ENCODE peak calls at places on chromosome 17, in nine cellular contexts. One of them, this sample, is unnamed.

GRCh38 chr17:38733315-38734234 is 3.4 kb downstream of the CISD3 start:
- DNase-seq in kidney: no peak
- DNase-seq in HTR-8/SVneo: no peak
- DNase-seq in IMR-90: no peak
- DNase-seq in T-helper 2 cell: no peak
- DNase-seq in stimulated activated CD4-positive, alpha-beta T cell treated with anti-CD3 and anti-CD28 coated beads, Interleukin-2, amount 100 ng/mL, for 4 hours: no peak
- DNase-seq in head of caudate nucleus: no peak
- DNase-seq in GM18507: no peak
- DNase-seq in KG1: no peak
- DNase-seq in this sample: no peak

GRCh38 chr17:42354956-42355843 is 33.0 kb downstream of the STAT3 start:
- DNase-seq in IMR-90: no peak
- DNase-seq in HTR-8/SVneo: no peak
- DNase-seq in kidney: no peak
- DNase-seq in head of caudate nucleus: no peak
- DNase-seq in GM18507: no peak
- DNase-seq in stimulated activated CD4-positive, alpha-beta T cell treated with anti-CD3 and anti-CD28 coated beads, Interleukin-2, amount 100 ng/mL, for 4 hours: no peak
- DNase-seq in KG1: no peak
- DNase-seq in T-helper 2 cell: no peak
- DNase-seq in this sample: no peak

GRCh38 chr17:77555741-77556291 is 402.7 kb upstream of the TNRC6C start:
- DNase-seq in IMR-90: no peak
- DNase-seq in HTR-8/SVneo: no peak
- DNase-seq in head of caudate nucleus: peak
- DNase-seq in stimulated activated CD4-positive, alpha-beta T cell treated with anti-CD3 and anti-CD28 coated beads, Interleukin-2, amount 100 ng/mL, for 4 hours: no peak
- DNase-seq in GM18507: no peak
- DNase-seq in kidney: peak
- DNase-seq in KG1: no peak
- DNase-seq in T-helper 2 cell: no peak
- DNase-seq in this sample: no peak

GRCh38 chr17:19660219-19660870 is 11.8 kb downstream of the ALDH3A2 start:
- DNase-seq in GM18507: no peak
- DNase-seq in KG1: no peak
- DNase-seq in stimulated activated CD4-positive, alpha-beta T cell treated with anti-CD3 and anti-CD28 coated beads, Interleukin-2, amount 100 ng/mL, for 4 hours: no peak
- DNase-seq in HTR-8/SVneo: no peak
- DNase-seq in T-helper 2 cell: no peak
- DNase-seq in kidney: no peak
- DNase-seq in IMR-90: no peak
- DNase-seq in head of caudate nucleus: no peak
- DNase-seq in this sample: no peak

GRCh38 chr17:74280093-74280513 is 6.1 kb downstream of the DNAI2 start:
- DNase-seq in stimulated activated CD4-positive, alpha-beta T cell treated with anti-CD3 and anti-CD28 coated beads, Interleukin-2, amount 100 ng/mL, for 4 hours: peak
- DNase-seq in kidney: no peak
- DNase-seq in T-helper 2 cell: no peak
- DNase-seq in GM18507: no peak
- DNase-seq in IMR-90: no peak
- DNase-seq in head of caudate nucleus: no peak
- DNase-seq in KG1: no peak
- DNase-seq in HTR-8/SVneo: no peak
- DNase-seq in this sample: no peak

GRCh38 chr17:77892469-77893143 is 65.9 kb upstream of the TNRC6C start:
- DNase-seq in GM18507: no peak
- DNase-seq in head of caudate nucleus: peak
- DNase-seq in HTR-8/SVneo: no peak
- DNase-seq in stimulated activated CD4-positive, alpha-beta T cell treated with anti-CD3 and anti-CD28 coated beads, Interleukin-2, amount 100 ng/mL, for 4 hours: no peak
- DNase-seq in IMR-90: no peak
- DNase-seq in KG1: no peak
- DNase-seq in T-helper 2 cell: no peak
- DNase-seq in kidney: peak
- DNase-seq in this sample: no peak

GRCh38 chr17:68771867-68772515 is 170.8 kb upstream of the FAM20A start:
- DNase-seq in IMR-90: peak
- DNase-seq in T-helper 2 cell: no peak
- DNase-seq in GM18507: no peak
- DNase-seq in kidney: no peak
- DNase-seq in KG1: peak
- DNase-seq in HTR-8/SVneo: peak
- DNase-seq in stimulated activated CD4-positive, alpha-beta T cell treated with anti-CD3 and anti-CD28 coated beads, Interleukin-2, amount 100 ng/mL, for 4 hours: no peak
- DNase-seq in head of caudate nucleus: no peak
- DNase-seq in this sample: no peak

GRCh38 chr17:80252871-80253270 is 7.8 kb upstream of the RNF213 start:
- DNase-seq in T-helper 2 cell: peak
- DNase-seq in KG1: peak
- DNase-seq in GM18507: peak
- DNase-seq in IMR-90: no peak
- DNase-seq in stimulated activated CD4-positive, alpha-beta T cell treated with anti-CD3 and anti-CD28 coated beads, Interleukin-2, amount 100 ng/mL, for 4 hours: peak
- DNase-seq in HTR-8/SVneo: no peak
- DNase-seq in kidney: peak
- DNase-seq in head of caudate nucleus: no peak
- DNase-seq in this sample: no peak

GRCh38 chr17:7589204-7589868 is 558 bp downstream of the SOX15 start:
- DNase-seq in GM18507: peak
- DNase-seq in HTR-8/SVneo: no peak
- DNase-seq in head of caudate nucleus: peak
- DNase-seq in IMR-90: peak
- DNase-seq in KG1: no peak
- DNase-seq in kidney: peak
- DNase-seq in T-helper 2 cell: peak
- DNase-seq in stimulated activated CD4-positive, alpha-beta T cell treated with anti-CD3 and anti-CD28 coated beads, Interleukin-2, amount 100 ng/mL, for 4 hours: peak
- DNase-seq in this sample: peak

GRCh38 chr17:63830278-63830677 is 2.8 kb upstream of the FTSJ3 start:
- DNase-seq in IMR-90: no peak
- DNase-seq in GM18507: no peak
- DNase-seq in head of caudate nucleus: no peak
- DNase-seq in kidney: peak
- DNase-seq in T-helper 2 cell: no peak
- DNase-seq in HTR-8/SVneo: no peak
- DNase-seq in KG1: no peak
- DNase-seq in stimulated activated CD4-positive, alpha-beta T cell treated with anti-CD3 and anti-CD28 coated beads, Interleukin-2, amount 100 ng/mL, for 4 hours: no peak
- DNase-seq in this sample: no peak

GRCh38 chr17:65952586-65952985 is 239.3 kb downstream of the CEP112 start:
- DNase-seq in T-helper 2 cell: no peak
- DNase-seq in IMR-90: no peak
- DNase-seq in KG1: no peak
- DNase-seq in stimulated activated CD4-positive, alpha-beta T cell treated with anti-CD3 and anti-CD28 coated beads, Interleukin-2, amount 100 ng/mL, for 4 hours: no peak
- DNase-seq in HTR-8/SVneo: no peak
- DNase-seq in kidney: no peak
- DNase-seq in GM18507: no peak
- DNase-seq in head of caudate nucleus: no peak
- DNase-seq in this sample: no peak

GRCh38 chr17:73503560-73503959 is 140.7 kb downstream of the SDK2 start:
- DNase-seq in T-helper 2 cell: no peak
- DNase-seq in GM18507: no peak
- DNase-seq in HTR-8/SVneo: no peak
- DNase-seq in KG1: no peak
- DNase-seq in IMR-90: no peak
- DNase-seq in stimulated activated CD4-positive, alpha-beta T cell treated with anti-CD3 and anti-CD28 coated beads, Interleukin-2, amount 100 ng/mL, for 4 hours: no peak
- DNase-seq in head of caudate nucleus: no peak
- DNase-seq in kidney: peak
- DNase-seq in this sample: no peak

GRCh38 chr17:4412933-4413831 is 20.6 kb upstream of the SPNS3 start:
- DNase-seq in T-helper 2 cell: peak
- DNase-seq in KG1: peak
- DNase-seq in stimulated activated CD4-positive, alpha-beta T cell treated with anti-CD3 and anti-CD28 coated beads, Interleukin-2, amount 100 ng/mL, for 4 hours: peak
- DNase-seq in head of caudate nucleus: peak
- DNase-seq in kidney: peak
- DNase-seq in GM18507: peak
- DNase-seq in IMR-90: peak
- DNase-seq in HTR-8/SVneo: peak
- DNase-seq in this sample: peak

GRCh38 chr17:63495471-63495870 is 18.6 kb downstream of the ACE start:
- DNase-seq in GM18507: no peak
- DNase-seq in kidney: no peak
- DNase-seq in KG1: no peak
- DNase-seq in head of caudate nucleus: no peak
- DNase-seq in T-helper 2 cell: no peak
- DNase-seq in stimulated activated CD4-positive, alpha-beta T cell treated with anti-CD3 and anti-CD28 coated beads, Interleukin-2, amount 100 ng/mL, for 4 hours: no peak
- DNase-seq in HTR-8/SVneo: no peak
- DNase-seq in IMR-90: peak
- DNase-seq in this sample: no peak

GRCh38 chr17:59827721-59828477 is 64.8 kb downstream of the TUBD1 start:
- DNase-seq in KG1: no peak
- DNase-seq in IMR-90: no peak
- DNase-seq in T-helper 2 cell: no peak
- DNase-seq in stimulated activated CD4-positive, alpha-beta T cell treated with anti-CD3 and anti-CD28 coated beads, Interleukin-2, amount 100 ng/mL, for 4 hours: no peak
- DNase-seq in HTR-8/SVneo: no peak
- DNase-seq in GM18507: no peak
- DNase-seq in kidney: no peak
- DNase-seq in head of caudate nucleus: no peak
- DNase-seq in this sample: no peak

GRCh38 chr17:34499576-34499975 is 79.8 kb upstream of the TMEM132E start:
- DNase-seq in HTR-8/SVneo: peak
- DNase-seq in IMR-90: peak
- DNase-seq in KG1: no peak
- DNase-seq in kidney: no peak
- DNase-seq in T-helper 2 cell: no peak
- DNase-seq in GM18507: no peak
- DNase-seq in head of caudate nucleus: no peak
- DNase-seq in stimulated activated CD4-positive, alpha-beta T cell treated with anti-CD3 and anti-CD28 coated beads, Interleukin-2, amount 100 ng/mL, for 4 hours: no peak
- DNase-seq in this sample: no peak

GRCh38 chr17:29393451-29393850 is 3.3 kb downstream of the TAOK1 start:
- DNase-seq in head of caudate nucleus: no peak
- DNase-seq in HTR-8/SVneo: no peak
- DNase-seq in KG1: no peak
- DNase-seq in IMR-90: peak
- DNase-seq in GM18507: no peak
- DNase-seq in stimulated activated CD4-positive, alpha-beta T cell treated with anti-CD3 and anti-CD28 coated beads, Interleukin-2, amount 100 ng/mL, for 4 hours: no peak
- DNase-seq in kidney: no peak
- DNase-seq in T-helper 2 cell: no peak
- DNase-seq in this sample: no peak

GRCh38 chr17:57114085-57114673 is 29.1 kb downstream of the AKAP1 start:
- DNase-seq in IMR-90: peak
- DNase-seq in head of caudate nucleus: peak
- DNase-seq in kidney: no peak
- DNase-seq in stimulated activated CD4-positive, alpha-beta T cell treated with anti-CD3 and anti-CD28 coated beads, Interleukin-2, amount 100 ng/mL, for 4 hours: peak
- DNase-seq in HTR-8/SVneo: peak
- DNase-seq in KG1: no peak
- DNase-seq in GM18507: peak
- DNase-seq in T-helper 2 cell: peak
- DNase-seq in this sample: no peak

GRCh38 chr17:64617125-64617780 is 44.9 kb downstream of the SMURF2 start:
- DNase-seq in KG1: no peak
- DNase-seq in HTR-8/SVneo: no peak
- DNase-seq in head of caudate nucleus: no peak
- DNase-seq in stimulated activated CD4-positive, alpha-beta T cell treated with anti-CD3 and anti-CD28 coated beads, Interleukin-2, amount 100 ng/mL, for 4 hours: no peak
- DNase-seq in T-helper 2 cell: no peak
- DNase-seq in IMR-90: peak
- DNase-seq in kidney: no peak
- DNase-seq in GM18507: no peak
- DNase-seq in this sample: no peak

GRCh38 chr17:43556292-43556691 is 10.2 kb upstream of the ETV4 start:
- DNase-seq in head of caudate nucleus: no peak
- DNase-seq in T-helper 2 cell: no peak
- DNase-seq in KG1: peak
- DNase-seq in GM18507: no peak
- DNase-seq in HTR-8/SVneo: peak
- DNase-seq in kidney: no peak
- DNase-seq in IMR-90: peak
- DNase-seq in stimulated activated CD4-positive, alpha-beta T cell treated with anti-CD3 and anti-CD28 coated beads, Interleukin-2, amount 100 ng/mL, for 4 hours: no peak
- DNase-seq in this sample: peak

GRCh38 chr17:57918017-57918895 is 37.0 kb downstream of the CUEDC1 start:
- DNase-seq in HTR-8/SVneo: no peak
- DNase-seq in stimulated activated CD4-positive, alpha-beta T cell treated with anti-CD3 and anti-CD28 coated beads, Interleukin-2, amount 100 ng/mL, for 4 hours: no peak
- DNase-seq in kidney: no peak
- DNase-seq in T-helper 2 cell: no peak
- DNase-seq in IMR-90: peak
- DNase-seq in GM18507: no peak
- DNase-seq in KG1: no peak
- DNase-seq in head of caudate nucleus: no peak
- DNase-seq in this sample: no peak

GRCh38 chr17:4833941-4834501 is 881 bp downstream of the MINK1 start:
- DNase-seq in kidney: peak
- DNase-seq in HTR-8/SVneo: peak
- DNase-seq in T-helper 2 cell: no peak
- DNase-seq in GM18507: no peak
- DNase-seq in KG1: no peak
- DNase-seq in IMR-90: peak
- DNase-seq in stimulated activated CD4-positive, alpha-beta T cell treated with anti-CD3 and anti-CD28 coated beads, Interleukin-2, amount 100 ng/mL, for 4 hours: no peak
- DNase-seq in head of caudate nucleus: no peak
- DNase-seq in this sample: no peak

GRCh38 chr17:3845361-3845753 is 689 bp downstream of the NCBP3 start:
- DNase-seq in T-helper 2 cell: no peak
- DNase-seq in KG1: no peak
- DNase-seq in stimulated activated CD4-positive, alpha-beta T cell treated with anti-CD3 and anti-CD28 coated beads, Interleukin-2, amount 100 ng/mL, for 4 hours: peak
- DNase-seq in kidney: no peak
- DNase-seq in IMR-90: no peak
- DNase-seq in GM18507: peak
- DNase-seq in HTR-8/SVneo: peak
- DNase-seq in head of caudate nucleus: no peak
- DNase-seq in this sample: no peak

This sample was measured in GOT3.